ENCODE peak calls at places on chromosomes 13 and 19, in four cellular contexts. Q is amygdala; F is left lung; T is activated CD8-positive, alpha-beta memory T cell treated with anti-CD3 and anti-CD28 coated beads for 1 hour. M is an unnamed sample.
A peak's percentile ranks its signal among the peaks of the same experiment; 100 is the strongest.

GRCh38 chr19:29663861-29664752 is 1.2 kb upstream of the PLEKHF1 start:
- DNase-seq in F (peak; percentile 61), Q (no peak), T (no peak), M (no peak)

GRCh38 chr19:411723-412355 is 2.9 kb upstream of the C2CD4C start:
- DNase-seq in F (peak; percentile 62), Q (no peak), T (no peak), M (peak; percentile 44)

GRCh38 chr19:45676851-45677263 is 8.8 kb downstream of the GIPR start:
- DNase-seq in T (peak; percentile 25), Q (no peak), F (peak; percentile 76), M (no peak)

GRCh38 chr13:98974053-98974452 is 3.8 kb downstream of the DOCK9 start:
- DNase-seq in F (no peak), Q (no peak), T (no peak), M (no peak)

GRCh38 chr13:46753917-46754316 is 43.0 kb downstream of the ESD start:
- DNase-seq in T (no peak), F (no peak), Q (no peak), M (no peak)

GRCh38 chr13:22114630-22115311 is 443.9 kb downstream of the FGF9 start:
- DNase-seq in F (no peak), Q (no peak), T (no peak), M (no peak)

GRCh38 chr13:48594080-48594815 is 59.5 kb upstream of the CYSLTR2 start:
- DNase-seq in F (no peak), T (no peak), Q (no peak), M (no peak)

GRCh38 chr19:42269518-42270345 is 680 bp downstream of the CIC start:
- DNase-seq in Q (no peak), T (no peak), F (peak; percentile 77), M (peak; percentile 44)

GRCh38 chr13:36377822-36378480 is 31.8 kb upstream of the SPART start:
- DNase-seq in T (no peak), Q (no peak), F (no peak), M (no peak)

GRCh38 chr19:1226227-1226518 is 11.6 kb downstream of the CBARP start:
- DNase-seq in F (no peak), T (no peak), Q (no peak), M (no peak)

GRCh38 chr19:46297700-46298476 is 1.0 kb downstream of the HIF3A start:
- DNase-seq in T (no peak), Q (peak; percentile 72), F (peak; percentile 69), M (peak; percentile 65)

GRCh38 chr13:53507741-53508140 is 479.1 kb downstream of the OLFM4 start:
- DNase-seq in F (no peak), T (no peak), Q (no peak), M (no peak)

GRCh38 chr13:27830010-27830409 is 37.7 kb downstream of the GSX1 start:
- DNase-seq in F (peak; percentile 93), T (peak; percentile 51), Q (peak; percentile 14), M (peak; percentile 74)

GRCh38 chr19:32373614-32374295 is 28.3 kb downstream of the ZNF507 start:
- DNase-seq in F (no peak), T (no peak), Q (peak; percentile 17), M (no peak)

GRCh38 chr13:46667687-46668281 is 114.8 kb downstream of the LRCH1 start:
- DNase-seq in Q (no peak), F (no peak), T (no peak), M (no peak)

GRCh38 chr13:112768795-112769411 is 79.1 kb downstream of the ATP11A start:
- DNase-seq in T (no peak), F (peak; percentile 92), Q (no peak), M (no peak)

GRCh38 chr13:99796175-99796819 is 175.3 kb downstream of the ZIC5 start:
- DNase-seq in Q (no peak), F (no peak), T (no peak), M (no peak)

GRCh38 chr13:53285896-53286430 is 257.4 kb downstream of the OLFM4 start:
- DNase-seq in F (no peak), T (no peak), Q (no peak), M (no peak)

GRCh38 chr13:43303040-43303729 is 279.8 kb downstream of the DNAJC15 start:
- DNase-seq in Q (peak; percentile 73), F (no peak), T (no peak), M (peak; percentile 56)

GRCh38 chr19:31262673-31263308 is 86.4 kb downstream of the TSHZ3 start:
- DNase-seq in T (no peak), Q (no peak), F (no peak), M (peak; percentile 19)

GRCh38 chr13:51585234-51585672 is 991 bp downstream of the WDFY2 start:
- DNase-seq in F (no peak), Q (no peak), T (no peak), M (no peak)

GRCh38 chr19:47305309-47305751 is 4.3 kb upstream of the C5AR1 start:
- DNase-seq in T (peak; percentile 45), Q (peak; percentile 22), F (peak; percentile 91), M (peak; percentile 81)

GRCh38 chr13:43232866-43233265 is 209.5 kb downstream of the DNAJC15 start:
- DNase-seq in F (no peak), Q (no peak), T (no peak), M (no peak)

GRCh38 chr13:76335463-76335862 is 550.7 kb downstream of the KCTD12 start:
- DNase-seq in F (no peak), Q (no peak), T (no peak), M (no peak)

GRCh38 chr19:6632002-6632621 is 37.8 kb downstream of the TNFSF14 start:
- DNase-seq in F (no peak), T (peak; percentile 65), Q (peak; percentile 62), M (no peak)

GRCh38 chr19:18865973-18866799 is 29.8 kb downstream of the CERS1 start:
- DNase-seq in F (peak; percentile 94), T (peak; percentile 40), Q (peak; percentile 66), M (no peak)

GRCh38 chr19:55062735-55063491 is at the start of gene RDH13:
- DNase-seq in T (peak; percentile 98), Q (peak; percentile 88), F (peak; percentile 96), M (peak; percentile 96)

GRCh38 chr13:113118328-113119021 is 4.1 kb upstream of the F10 start:
- DNase-seq in F (peak; percentile 73), Q (no peak), T (no peak), M (peak; percentile 44)

GRCh38 chr13:112105244-112105681 is 38.3 kb downstream of the SOX1 start:
- DNase-seq in Q (no peak), F (no peak), T (no peak), M (no peak)

GRCh38 chr13:57123660-57124059 is 17.1 kb upstream of the PRR20A start:
- DNase-seq in T (no peak), Q (peak; percentile 14), F (no peak), M (peak; percentile 78)

GRCh38 chr13:42747399-42747873 is 33.9 kb upstream of the FAM216B start:
- DNase-seq in Q (no peak), T (no peak), F (no peak), M (no peak)

GRCh38 chr19:3276341-3276799 is 51.9 kb downstream of the CELF5 start:
- DNase-seq in Q (no peak), F (no peak), T (peak; percentile 21), M (no peak)

GRCh38 chr19:1311543-1312091 is 25.9 kb downstream of the EFNA2 start:
- DNase-seq in F (no peak), Q (no peak), T (no peak), M (peak; percentile 11)